ENCODE peak calls at places on chromosomes 12 and 14, in five cellular contexts. U, E, W, A and I are unnamed samples.

GRCh38 chr14:87405563-87405962 is 587.4 kb downstream of the GALC start:
- DNase-seq in U (no peak), W (no peak), E (no peak), A (no peak), I (no peak)

GRCh38 chr12:65695077-65695865 is 129.0 kb upstream of the HMGA2 start:
- DNase-seq in U (no peak), W (no peak), A (no peak), E (peak; percentile 99), I (no peak)

GRCh38 chr14:35406811-35407630 is 2.5 kb upstream of the NFKBIA start:
- DNase-seq in A (peak; percentile 36), U (no peak), E (peak; percentile 81), W (no peak), I (peak; percentile 50)

GRCh38 chr12:43836455-43836989 is 641 bp downstream of the TMEM117 start:
- DNase-seq in E (peak; percentile 61), U (no peak), W (no peak), A (no peak), I (no peak)

GRCh38 chr12:110345176-110345651 is 58.3 kb downstream of the ANAPC7 start:
- DNase-seq in W (no peak), E (no peak), U (no peak), A (no peak), I (peak; percentile 80)

GRCh38 chr12:71426030-71426570 is 13.5 kb upstream of the LGR5 start:
- DNase-seq in U (no peak), W (no peak), A (no peak), E (peak; percentile 60), I (no peak)

GRCh38 chr14:77031680-77032482 is 3.4 kb upstream of the IRF2BPL start:
- DNase-seq in W (no peak), E (peak; percentile 94), U (no peak), A (no peak), I (peak; percentile 56)

GRCh38 chr12:48104531-48104930 is 1.3 kb downstream of the SENP1 start:
- DNase-seq in A (no peak), W (no peak), E (no peak), U (no peak), I (peak; percentile 10)

GRCh38 chr14:49303952-49304516 is 282.1 kb downstream of the RPS29 start:
- DNase-seq in U (peak; percentile 66), A (peak; percentile 71), E (peak; percentile 65), W (peak; percentile 61), I (peak; percentile 40)

GRCh38 chr14:92258934-92259333 is 64.0 kb upstream of the SLC24A4 start:
- DNase-seq in A (no peak), U (no peak), W (no peak), E (no peak), I (no peak)

GRCh38 chr12:120994589-120995337 is 16.4 kb downstream of the HNF1A start:
- DNase-seq in E (no peak), U (no peak), W (no peak), A (no peak), I (no peak)

DNA sequence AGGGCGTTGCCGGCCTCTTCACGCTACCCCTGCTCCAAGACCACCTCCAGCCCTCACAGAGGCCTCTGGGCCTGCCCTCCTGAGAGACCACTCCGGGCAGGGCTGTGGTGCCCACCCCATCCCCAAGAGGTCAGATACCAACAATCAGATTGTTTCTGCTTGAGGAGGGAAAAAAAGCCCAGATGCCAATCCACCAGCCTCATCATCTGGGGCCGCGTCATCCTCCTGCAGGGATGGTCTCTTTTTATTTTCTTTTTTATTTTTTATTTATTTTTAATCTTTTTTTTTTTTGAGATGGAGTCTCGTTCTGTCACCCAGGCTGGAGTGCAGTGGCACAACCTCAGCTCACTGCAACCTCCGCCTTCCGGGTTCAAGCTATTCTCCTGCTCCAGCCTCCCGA is 93.4 kb downstream of the FBXL14 start:
- DNase-seq in W (no peak), E (no peak), A (no peak), U (no peak), I (no peak)
- H2BK12ac ChIP-seq in W (no peak overlapping the region), E (peak overlapping the region; percentile 82), A (no peak overlapping the region), U (no peak overlapping the region), I (no peak overlapping the region)

GRCh38 chr12:69810870-69811498 is 14.0 kb upstream of the MYRFL start:
- DNase-seq in W (no peak), A (no peak), E (no peak), U (no peak), I (no peak)
- H2BK12ac ChIP-seq in W (no peak overlapping the region), A (no peak overlapping the region), E (no peak overlapping the region), U (no peak overlapping the region), I (no peak overlapping the region)

DNA sequence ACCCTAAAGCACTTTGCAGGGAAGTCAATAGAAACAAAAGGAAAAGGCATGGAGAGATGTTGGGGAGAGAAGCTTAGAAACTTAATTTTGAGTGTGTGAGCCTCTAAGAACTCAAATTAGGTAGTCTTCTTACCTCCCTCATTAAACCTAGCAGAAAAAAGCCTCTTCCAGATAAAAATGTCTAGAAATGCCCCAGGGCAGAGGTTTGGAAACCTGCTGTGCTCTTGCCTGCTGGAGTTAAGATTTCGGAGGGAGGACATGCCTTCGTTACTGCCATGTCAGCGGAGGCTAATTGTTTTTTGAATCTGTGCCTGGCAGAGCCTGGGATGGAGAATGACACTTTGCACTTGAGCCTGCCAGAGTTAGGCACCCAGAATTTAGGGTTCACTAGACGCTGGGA is 56.3 kb upstream of the RPH3A start:
- DNase-seq in U (no peak), E (no peak), W (no peak), A (no peak), I (no peak)
- H2BK12ac ChIP-seq in U (no peak overlapping the region), E (no peak overlapping the region), W (no peak overlapping the region), A (no peak overlapping the region), I (no peak overlapping the region)

GRCh38 chr14:103547941-103548462 is 14.5 kb downstream of the BAG5 start:
- DNase-seq in A (no peak), U (no peak), W (no peak), E (no peak), I (no peak)
- H2BK12ac ChIP-seq in A (no peak overlapping the region), U (no peak overlapping the region), W (no peak overlapping the region), E (no peak overlapping the region), I (no peak overlapping the region)